ENCODE peak calls at places on chromosomes 16 and 17, in ten cellular contexts. I, Z, C, J, V, H, T, E, N and R are unnamed samples.

GRCh38 chr16:19294156-19294649 is 8.7 kb downstream of the CLEC19A start:
- DNase-seq in V (peak), N (peak), H (no peak), C (no peak), Z (no peak), J (no peak), I (no peak), E (no peak), T (peak), R (no peak)

GRCh38 chr16:73572135-73572534 is 524.2 kb upstream of the ZFHX3 start:
- DNase-seq in T (no peak), I (no peak), J (no peak), H (no peak), V (no peak), C (no peak), Z (peak), N (peak), E (no peak), R (no peak)

GRCh38 chr17:39212841-39213480 is 12.8 kb downstream of the STAC2 start:
- DNase-seq in H (no peak), E (no peak), C (no peak), Z (no peak), N (no peak), I (no peak), V (no peak), J (no peak), T (no peak), R (no peak)

GRCh38 chr16:3503513-3503912 is 2.7 kb downstream of the CLUAP1 start:
- DNase-seq in T (no peak), J (no peak), Z (no peak), N (no peak), C (no peak), E (no peak), I (peak), H (no peak), V (peak), R (no peak)

GRCh38 chr17:7552621-7553051 is 3.8 kb downstream of the TNFSF12 start:
- DNase-seq in T (peak), C (no peak), N (no peak), E (no peak), Z (no peak), J (no peak), H (no peak), V (no peak), I (peak), R (no peak)

GRCh38 chr16:4373356-4373908 is 1.8 kb downstream of the VASN start:
- DNase-seq in I (no peak), E (no peak), Z (no peak), T (no peak), H (no peak), C (peak), V (no peak), N (peak), J (no peak), R (no peak)

GRCh38 chr17:63780507-63780906 is 6.5 kb downstream of the DDX42 start:
- DNase-seq in T (no peak), I (no peak), H (no peak), C (no peak), E (no peak), Z (no peak), J (peak), V (no peak), N (peak), R (no peak)

GRCh38 chr16:24957887-24958286 is 57.3 kb downstream of the ARHGAP17 start:
- DNase-seq in T (no peak), J (no peak), E (no peak), Z (no peak), C (no peak), H (no peak), N (no peak), V (no peak), I (no peak), R (no peak)

GRCh38 chr17:48487221-48487620 is 43.6 kb downstream of the HOXB1 start:
- DNase-seq in Z (no peak), I (no peak), V (no peak), J (no peak), E (no peak), N (no peak), H (no peak), C (no peak), T (no peak), R (no peak)

GRCh38 chr17:37146578-37147119 is 197.9 kb downstream of the AATF start:
- DNase-seq in N (no peak), C (no peak), I (no peak), E (no peak), J (no peak), T (no peak), H (no peak), V (no peak), Z (no peak), R (no peak)

GRCh38 chr17:7045492-7046126 is 1.7 kb upstream of the SLC16A11 start:
- DNase-seq in Z (peak), N (peak), H (peak), E (peak), V (no peak), I (no peak), C (peak), T (peak), J (peak), R (peak)

GRCh38 chr17:40063034-40063765 is 435 bp downstream of the THRA start:
- DNase-seq in V (no peak), H (no peak), Z (peak), E (no peak), J (no peak), T (no peak), C (no peak), N (no peak), I (no peak), R (no peak)

GRCh38 chr16:795580-796229 is 4.8 kb downstream of the GNG13 start:
- DNase-seq in J (no peak), E (no peak), H (no peak), N (peak), Z (no peak), V (no peak), T (no peak), I (no peak), C (no peak), R (no peak)

GRCh38 chr17:48541574-48542113 is 3.3 kb downstream of the HOXB2 start:
- DNase-seq in V (peak), N (no peak), I (peak), Z (peak), J (peak), T (no peak), H (no peak), C (peak), E (no peak), R (no peak)

GRCh38 chr17:40793800-40794199 is 6.0 kb downstream of the KRT28 start:
- DNase-seq in H (no peak), J (no peak), I (no peak), E (no peak), Z (no peak), C (no peak), N (no peak), T (no peak), V (no peak), R (no peak)

GRCh38 chr17:75087558-75088453 is at the start of gene SLC16A5:
- DNase-seq in C (no peak), I (peak), E (no peak), T (no peak), N (peak), Z (peak), V (no peak), H (no peak), J (peak), R (no peak)